ENCODE peak calls at places on chromosomes 7 and 10, in four cellular contexts. A is HepG2, M is H1, Q is GM12878. Y is an unnamed sample.
A peak's percentile ranks its signal among the peaks of the same experiment; 100 is the strongest.

GRCh38 chr7:151078233-151079040 is 2.2 kb downstream of the FASTK start:
- DNase-seq in Q (no peak), A (no peak), M (no peak), Y (no peak)

GRCh38 chr7:2115739-2116065 is 117.0 kb downstream of the MAD1L1 start:
- DNase-seq in Q (no peak), M (no peak), A (no peak), Y (no peak)

GRCh38 chr10:43396928-43397624 is 11.9 kb downstream of the HNRNPF start:
- DNase-seq in M (no peak), A (peak; percentile 92), Q (no peak), Y (no peak)

GRCh38 chr10:45374451-45375052 is 536 bp downstream of the ALOX5 start:
- DNase-seq in A (no peak), Q (no peak), M (no peak), Y (no peak)

GRCh38 chr7:135716677-135717238 is 11.2 kb downstream of the SLC13A4 start:
- DNase-seq in M (no peak), A (no peak), Q (no peak), Y (no peak)

GRCh38 chr7:84697506-84697905 is 489.4 kb downstream of the SEMA3D start:
- DNase-seq in M (no peak), Q (no peak), A (no peak), Y (no peak)

GRCh38 chr10:129441391-129442009 is 25.5 kb upstream of the MGMT start:
- DNase-seq in M (no peak), Q (no peak), A (peak; percentile 19), Y (no peak)

GRCh38 chr7:157688439-157689268 is 351.9 kb downstream of the DNAJB6 start:
- DNase-seq in M (no peak), Q (no peak), A (no peak), Y (no peak)

GRCh38 chr7:47940482-47941001 is 7.7 kb downstream of the PKD1L1 start:
- DNase-seq in Q (no peak), M (no peak), A (no peak), Y (no peak)

GRCh38 chr7:50418086-50418515 is 32.0 kb downstream of the FIGNL1 start:
- DNase-seq in A (peak; percentile 66), M (peak; percentile 75), Q (no peak), Y (peak; percentile 90)

GRCh38 chr7:28272461-28272877 is 91.9 kb upstream of the JAZF1 start:
- DNase-seq in M (peak; percentile 44), A (no peak), Q (no peak), Y (peak; percentile 10)
- TF ChIP-seq BRCA1 in M (no peak), A (no peak), Q (no peak), Y (no peak)

GRCh38 chr10:4062072-4062471 is 277.1 kb upstream of the KLF6 start:
- DNase-seq in M (no peak), A (no peak), Q (no peak), Y (no peak)
- TF ChIP-seq BRCA1 in M (no peak), A (no peak), Q (no peak), Y (no peak)

GRCh38 chr10:87053121-87053520 is 33.0 kb downstream of the FAM25A start:
- DNase-seq in M (no peak), A (no peak), Q (no peak), Y (no peak)
- TF ChIP-seq BRCA1 in M (no peak), A (no peak), Q (no peak), Y (no peak)

GRCh38 chr10:28254290-28254985 is 48.4 kb downstream of the MPP7 start:
- DNase-seq in A (no peak), Q (no peak), M (no peak), Y (no peak)
- TF ChIP-seq BRCA1 in A (no peak), Q (no peak), M (no peak), Y (no peak)

DNA sequence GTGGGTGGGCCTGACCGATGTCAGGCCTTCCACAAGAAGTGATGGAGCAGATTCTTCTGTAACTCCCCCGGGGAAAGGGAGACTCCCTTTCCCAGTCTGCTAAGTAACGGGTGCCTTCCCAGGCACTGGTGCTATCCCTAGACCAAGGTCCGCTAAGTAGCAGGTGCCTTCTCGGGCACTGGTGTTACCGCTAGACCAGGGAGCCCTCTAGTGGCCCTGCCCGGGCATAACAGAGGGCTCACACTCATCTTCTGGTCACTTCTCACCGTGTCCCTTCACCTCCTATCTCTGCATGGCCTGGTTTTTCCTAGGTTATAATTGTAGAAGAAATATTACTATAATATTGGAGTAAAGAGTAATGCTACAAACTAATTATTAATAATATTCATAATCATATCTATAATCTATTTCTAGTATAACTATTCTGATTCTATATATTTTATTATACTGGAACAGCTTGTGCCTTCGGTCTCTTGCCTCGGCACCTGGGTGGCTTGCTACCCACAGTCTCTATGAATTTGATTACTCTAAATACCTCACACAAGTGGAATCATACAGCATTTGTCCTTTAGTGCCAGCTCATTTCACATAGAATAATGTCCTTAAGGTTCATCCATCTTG is 1378.7 kb downstream of the XPNPEP1 start:
- DNase-seq in Q (no peak), A (peak; percentile 3), M (peak; percentile 23), Y (peak; percentile 35)
- TF ChIP-seq BRCA1 in Q (no peak), A (no peak), M (no peak), Y (no peak)

Y was measured in K562.